ENCODE peak calls at places on chromosomes 11 and 22, in seven cellular contexts. U, S, K, Q, B, M and F are unnamed samples.

GRCh38 chr22:49555526-49555925 is 272.1 kb downstream of the BRD1 start:
- DNase-seq in U (no peak), M (no peak), K (no peak), S (no peak), B (peak), Q (peak), F (no peak)

GRCh38 chr22:27747396-27748256 is 53.9 kb downstream of the MN1 start:
- DNase-seq in U (no peak), S (no peak), M (peak), Q (no peak), B (no peak), K (peak), F (no peak)

GRCh38 chr11:134413334-134414035 is 1.4 kb upstream of the B3GAT1 start:
- DNase-seq in B (peak), K (no peak), M (no peak), Q (no peak), U (no peak), S (no peak), F (no peak)

GRCh38 chr11:114678125-114679036 is at the start of gene NXPE2:
- DNase-seq in Q (no peak), B (no peak), M (no peak), U (no peak), K (no peak), S (peak), F (no peak)

GRCh38 chr11:40130427-40130826 is 1329.0 kb downstream of the LRRC4C start:
- DNase-seq in K (no peak), B (peak), Q (no peak), M (no peak), S (no peak), U (no peak), F (no peak)

GRCh38 chr11:77199346-77199745 is 71.3 kb downstream of the MYO7A start:
- DNase-seq in K (no peak), S (no peak), M (no peak), B (no peak), U (peak), Q (peak), F (no peak)

GRCh38 chr11:57288771-57289579 is 35.8 kb downstream of the TNKS1BP1 start:
- DNase-seq in M (no peak), B (no peak), K (no peak), S (no peak), U (no peak), Q (peak), F (no peak)

GRCh38 chr11:17972987-17973386 is 39.9 kb downstream of the SERGEF start:
- DNase-seq in B (peak), Q (no peak), M (peak), U (peak), S (peak), K (peak), F (no peak)

GRCh38 chr11:17939542-17939941 is 73.3 kb downstream of the SERGEF start:
- DNase-seq in M (no peak), S (no peak), B (no peak), K (no peak), U (no peak), Q (no peak), F (no peak)

GRCh38 chr22:36027960-36028645 is 521 bp downstream of the RBFOX2 start:
- DNase-seq in Q (peak), B (peak), K (no peak), M (peak), S (no peak), U (peak), F (peak)

GRCh38 chr11:30635401-30635989 is 49.3 kb upstream of the MPPED2 start:
- DNase-seq in B (peak), U (no peak), M (no peak), S (no peak), Q (no peak), K (no peak), F (no peak)

GRCh38 chr11:66467034-66467659 is 442 bp downstream of the PELI3 start:
- DNase-seq in U (peak), B (no peak), K (no peak), Q (no peak), S (peak), M (no peak), F (peak)

GRCh38 chr22:46107089-46107664 is 43.1 kb upstream of the PPARA start:
- DNase-seq in B (no peak), M (no peak), K (no peak), Q (no peak), U (peak), S (no peak), F (no peak)

GRCh38 chr11:128472128-128473110 is 114.9 kb downstream of the ETS1 start:
- DNase-seq in S (no peak), U (no peak), M (no peak), Q (no peak), K (no peak), B (no peak), F (no peak)

GRCh38 chr11:2377511-2378443 is 667 bp downstream of the CD81 start:
- DNase-seq in Q (peak), K (peak), U (peak), B (peak), M (peak), S (peak), F (no peak)

GRCh38 chr11:48025983-48026340 is 45.6 kb downstream of the PTPRJ start:
- DNase-seq in Q (no peak), U (no peak), S (no peak), B (no peak), M (no peak), K (no peak), F (no peak)

GRCh38 chr11:114163830-114164401 is 104.4 kb downstream of the ZBTB16 start:
- DNase-seq in K (no peak), S (no peak), B (no peak), Q (no peak), U (peak), M (peak), F (no peak)

GRCh38 chr22:21943571-21944448 is 8.8 kb downstream of the PPM1F start:
- DNase-seq in B (no peak), S (no peak), U (no peak), M (no peak), K (no peak), Q (no peak), F (no peak)

GRCh38 chr11:2799881-2800654 is 85.5 kb downstream of the CDKN1C start:
- DNase-seq in Q (peak), S (no peak), K (peak), U (peak), M (no peak), B (peak), F (no peak)

GRCh38 chr22:25447067-25447688 is 117.3 kb upstream of the GRK3 start:
- DNase-seq in K (peak), B (no peak), U (no peak), S (no peak), Q (no peak), M (no peak), F (no peak)

GRCh38 chr11:12172493-12173013 is 62.2 kb downstream of the MICAL2 start:
- DNase-seq in B (no peak), M (no peak), K (no peak), U (no peak), Q (peak), S (no peak), F (no peak)

GRCh38 chr11:73414977-73415492 is 38.8 kb downstream of the RELT start:
- DNase-seq in S (no peak), B (no peak), M (peak), Q (no peak), K (no peak), U (no peak), F (no peak)

GRCh38 chr11:74388678-74389327 is 9.4 kb downstream of the PGM2L1 start:
- DNase-seq in B (peak), S (peak), U (peak), M (peak), Q (no peak), K (peak), F (no peak)

GRCh38 chr22:47395481-47395880 is 633.0 kb downstream of the TBC1D22A start:
- DNase-seq in S (peak), K (no peak), U (no peak), Q (no peak), M (no peak), B (no peak), F (no peak)

GRCh38 chr11:111001091-111001430 is 244.5 kb upstream of the POU2AF2 start:
- DNase-seq in K (no peak), M (no peak), S (no peak), B (no peak), U (no peak), Q (no peak), F (no peak)

GRCh38 chr11:79062814-79063762 is 377.7 kb downstream of the TENM4 start:
- DNase-seq in K (peak), Q (no peak), S (peak), U (peak), M (no peak), B (peak), F (no peak)

GRCh38 chr11:13225058-13226001 is 52.3 kb upstream of the BMAL1 start:
- DNase-seq in M (no peak), S (no peak), U (no peak), K (no peak), Q (no peak), B (peak), F (no peak)

GRCh38 chr22:25027959-25028840 is 75.7 kb downstream of the KIAA1671 start:
- DNase-seq in K (peak), M (peak), B (peak), Q (no peak), S (peak), U (no peak), F (no peak)

GRCh38 chr11:102479733-102480132 is 27.2 kb upstream of the TMEM123 start:
- DNase-seq in Q (no peak), K (no peak), M (no peak), S (no peak), B (no peak), U (no peak), F (no peak)

GRCh38 chr11:12863605-12864121 is 145.5 kb upstream of the RASSF10 start:
- DNase-seq in Q (no peak), K (no peak), B (no peak), M (no peak), U (no peak), S (no peak), F (no peak)

GRCh38 chr11:134486106-134486505 is 74.1 kb upstream of the B3GAT1 start:
- DNase-seq in B (no peak), K (no peak), S (no peak), Q (peak), U (no peak), M (no peak), F (no peak)

GRCh38 chr11:92552942-92553341 is 328.3 kb downstream of the FAT3 start:
- DNase-seq in Q (no peak), U (no peak), K (no peak), B (no peak), S (peak), M (no peak), F (no peak)

DNA sequence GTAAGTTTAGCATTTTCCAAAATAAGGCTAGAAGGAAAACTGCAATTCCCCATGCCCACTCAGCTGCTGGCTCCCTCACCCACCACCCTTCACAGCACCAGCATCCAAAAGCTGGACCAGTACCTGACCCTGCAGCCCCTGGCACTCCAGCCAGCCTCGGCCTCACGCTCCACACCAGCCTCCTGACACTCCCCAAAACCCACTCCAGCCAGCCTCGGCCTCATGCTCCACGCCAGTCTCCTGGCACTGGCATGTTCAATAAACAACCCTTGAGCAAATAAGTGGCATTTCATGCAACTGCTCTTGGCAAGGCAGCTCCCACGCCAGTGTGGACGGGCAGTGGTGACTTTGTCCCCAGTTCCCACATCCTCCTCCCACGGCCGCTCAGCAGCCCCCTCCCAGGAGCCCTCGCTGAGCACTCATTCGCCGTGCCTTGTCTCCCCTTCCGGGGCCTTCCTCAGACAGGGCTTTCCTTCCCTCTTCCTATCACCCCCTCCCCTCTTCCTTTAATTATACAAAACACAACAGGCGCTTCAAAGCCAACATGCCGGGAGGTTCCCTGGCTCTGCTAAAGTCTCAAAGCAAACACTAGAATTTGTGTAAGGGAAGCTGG is 6.9 kb downstream of the TOLLIP start:
- DNase-seq in U (peak), Q (peak), K (no peak), M (no peak), B (peak), S (no peak), F (no peak)
- TF ChIP-seq POLR2A in U (no peak), Q (no peak), K (no peak), M (no peak), B (no peak), S (no peak), F (no peak)

GRCh38 chr11:34439521-34440258 is 956 bp downstream of the CAT start:
- DNase-seq in B (no peak), M (no peak), Q (no peak), K (no peak), U (no peak), S (no peak), F (no peak)

GRCh38 chr11:34441814-34442213 is 3.1 kb downstream of the CAT start:
- DNase-seq in K (no peak), M (no peak), B (no peak), U (no peak), S (no peak), Q (no peak), F (no peak)

GRCh38 chr11:34443136-34443535 is 4.4 kb downstream of the CAT start:
- DNase-seq in S (no peak), K (no peak), U (no peak), Q (no peak), M (no peak), B (no peak), F (no peak)

GRCh38 chr11:34437224-34437879 is 1.4 kb upstream of the CAT start:
- DNase-seq in M (no peak), Q (no peak), K (no peak), S (no peak), U (no peak), B (no peak), F (no peak)

GRCh38 chr11:34438529-34439507 is at the start of gene CAT:
- DNase-seq in Q (peak), U (peak), M (peak), B (peak), K (peak), S (peak), F (peak)
- TF ChIP-seq POLR2A in Q (no peak), U (peak), M (peak), B (no peak), K (peak), S (peak), F (peak)

DNA sequence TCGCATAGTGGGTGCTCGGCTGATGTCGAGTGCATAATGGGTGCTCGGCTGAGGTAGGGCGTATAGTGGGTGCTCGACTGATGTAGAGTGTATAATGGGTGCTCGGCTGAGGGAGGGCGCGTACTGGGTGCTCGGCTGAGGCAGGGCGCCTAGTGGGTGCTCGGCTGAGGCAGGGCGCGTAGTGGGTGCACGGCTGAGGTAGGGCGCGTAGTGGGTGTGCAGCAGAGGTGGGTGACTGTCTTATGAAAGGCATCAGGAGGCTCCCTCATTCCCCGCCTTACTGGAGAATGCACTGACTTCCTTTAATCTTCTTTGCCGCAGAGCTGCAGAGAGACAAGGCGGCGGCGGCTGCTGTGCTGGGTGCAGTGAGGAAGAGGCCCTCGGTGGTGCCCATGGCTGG is 33.8 kb downstream of the ARHGAP8 start:
- DNase-seq in M (no peak), B (no peak), Q (no peak), K (no peak), S (no peak), U (no peak), F (no peak)
- TF ChIP-seq POLR2A in M (no peak), B (no peak), Q (no peak), K (no peak), S (no peak), U (no peak), F (no peak)

DNA sequence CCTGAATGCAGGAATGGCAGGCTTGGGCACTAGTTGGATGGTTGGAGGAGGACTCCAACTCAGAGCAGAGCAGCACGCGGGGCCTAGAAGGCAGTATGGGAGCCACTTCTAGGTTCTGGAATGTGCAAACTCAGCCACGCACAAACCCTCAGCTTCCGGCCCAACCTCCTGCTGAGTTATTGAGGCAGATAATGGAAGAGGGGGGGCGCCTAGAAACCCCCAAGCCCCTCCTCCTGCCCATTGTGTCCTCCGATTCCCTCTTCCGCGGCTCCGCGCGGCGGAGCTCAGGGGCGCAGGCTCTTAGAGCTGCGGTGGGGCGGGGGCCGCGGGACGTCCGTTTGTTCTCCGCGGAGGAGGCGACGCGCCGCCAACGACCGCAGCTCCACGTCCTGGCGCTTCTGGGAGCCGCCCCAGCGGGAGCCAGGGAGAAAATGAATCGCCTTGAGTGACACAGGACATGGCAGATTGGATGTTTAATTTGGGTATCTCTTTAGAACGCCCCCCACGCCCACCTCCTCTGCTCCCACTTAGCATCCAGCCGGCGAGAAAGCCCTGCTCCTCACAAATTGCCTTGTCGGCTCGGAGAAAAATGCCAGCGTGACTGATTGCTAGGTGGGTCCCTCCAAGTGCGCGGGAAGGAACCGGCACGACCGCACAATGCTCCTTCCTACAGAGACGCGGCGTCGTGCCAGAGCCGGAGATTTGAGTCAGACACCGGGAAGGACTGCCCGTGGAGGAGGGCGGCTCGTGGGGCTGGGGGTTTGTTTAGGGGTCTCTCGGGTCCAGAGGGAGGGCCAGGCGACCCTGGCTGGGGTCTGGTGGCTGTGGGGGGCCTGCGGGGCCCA is 144.6 kb downstream of the NECTIN1 start:
- DNase-seq in U (peak), M (no peak), K (peak), Q (peak), B (peak), S (no peak), F (no peak)
- TF ChIP-seq POLR2A in U (no peak), M (no peak), K (peak), Q (no peak), B (no peak), S (no peak), F (no peak)

GRCh38 chr11:69440876-69441275 is 40.6 kb upstream of the LINC01488 start:
- DNase-seq in Q (no peak), K (no peak), B (no peak), M (no peak), S (no peak), U (no peak), F (no peak)
- TF ChIP-seq POLR2A in Q (no peak), K (no peak), B (no peak), M (no peak), S (no peak), U (no peak), F (no peak)

GRCh38 chr11:64917663-64917995 is 620 bp upstream of the ATG2A start:
- DNase-seq in U (no peak), B (no peak), M (no peak), K (no peak), S (no peak), Q (no peak), F (no peak)
- TF ChIP-seq POLR2A in U (no peak), B (no peak), M (no peak), K (no peak), S (no peak), Q (no peak), F (no peak)